ENCODE peak calls at places on chromosomes 16 and 17, in eight cellular contexts. One of them, this sample, is unnamed. For H3K4me1, the result is how much of the 10 kb centered on the place peaks cover.

GRCh38 chr17:69428252-69428980 is 13.9 kb downstream of the MAP2K6 start:
- DNase-seq in heart right ventricle: no peak
- DNase-seq in upper lobe of right lung: no peak
- DNase-seq in sigmoid colon: no peak
- DNase-seq in fibroblast of lung: no peak
- DNase-seq in stomach: no peak
- DNase-seq in ovary: no peak
- DNase-seq in kidney: no peak
- DNase-seq in this sample: no peak

GRCh38 chr16:57374067-57374534 is 1.8 kb downstream of the CX3CL1 start:
- DNase-seq in ovary: no peak
- DNase-seq in heart right ventricle: no peak
- DNase-seq in upper lobe of right lung: no peak
- DNase-seq in kidney: no peak
- DNase-seq in sigmoid colon: peak
- DNase-seq in stomach: no peak
- DNase-seq in fibroblast of lung: no peak
- DNase-seq in this sample: no peak

GRCh38 chr16:87303431-87303930 is 13.7 kb downstream of the C16orf95 start:
- DNase-seq in ovary: no peak
- DNase-seq in sigmoid colon: no peak
- DNase-seq in kidney: no peak
- DNase-seq in stomach: no peak
- DNase-seq in upper lobe of right lung: no peak
- DNase-seq in heart right ventricle: no peak
- DNase-seq in fibroblast of lung: no peak
- DNase-seq in this sample: no peak

GRCh38 chr17:51611585-51611984 is 351.2 kb downstream of the UTP18 start:
- DNase-seq in heart right ventricle: peak
- DNase-seq in stomach: no peak
- DNase-seq in ovary: no peak
- DNase-seq in kidney: no peak
- DNase-seq in fibroblast of lung: no peak
- DNase-seq in upper lobe of right lung: no peak
- DNase-seq in sigmoid colon: no peak
- DNase-seq in this sample: peak

GRCh38 chr16:12708266-12708665 is 95.4 kb downstream of the CPPED1 start:
- DNase-seq in ovary: no peak
- DNase-seq in kidney: no peak
- DNase-seq in sigmoid colon: no peak
- DNase-seq in heart right ventricle: no peak
- DNase-seq in stomach: no peak
- DNase-seq in fibroblast of lung: no peak
- DNase-seq in upper lobe of right lung: no peak
- DNase-seq in this sample: no peak

GRCh38 chr16:67341250-67341649 is 14.6 kb downstream of the LRRC36 start:
- DNase-seq in kidney: no peak
- DNase-seq in heart right ventricle: no peak
- DNase-seq in upper lobe of right lung: no peak
- DNase-seq in ovary: no peak
- DNase-seq in stomach: no peak
- DNase-seq in sigmoid colon: no peak
- DNase-seq in fibroblast of lung: no peak
- DNase-seq in this sample: no peak

GRCh38 chr17:3732171-3732570 is 8.5 kb downstream of the HASPIN start:
- DNase-seq in fibroblast of lung: peak
- DNase-seq in stomach: no peak
- DNase-seq in sigmoid colon: peak
- DNase-seq in upper lobe of right lung: no peak
- DNase-seq in heart right ventricle: no peak
- DNase-seq in ovary: no peak
- DNase-seq in kidney: peak
- DNase-seq in this sample: no peak

GRCh38 chr17:68295086-68295485 is 3.8 kb downstream of the ARSG start:
- DNase-seq in heart right ventricle: no peak
- DNase-seq in upper lobe of right lung: no peak
- DNase-seq in kidney: no peak
- DNase-seq in ovary: no peak
- DNase-seq in fibroblast of lung: no peak
- DNase-seq in sigmoid colon: no peak
- DNase-seq in stomach: no peak
- DNase-seq in this sample: no peak

GRCh38 chr16:3348547-3349167 is 7.0 kb upstream of the OR2C1 start:
- DNase-seq in upper lobe of right lung: no peak
- DNase-seq in sigmoid colon: no peak
- DNase-seq in stomach: no peak
- DNase-seq in heart right ventricle: peak
- DNase-seq in kidney: no peak
- DNase-seq in fibroblast of lung: no peak
- DNase-seq in ovary: no peak
- DNase-seq in this sample: no peak

GRCh38 chr16:85303354-85303883 is 191.1 kb upstream of the CIBAR2 start:
- DNase-seq in ovary: peak
- DNase-seq in stomach: peak
- DNase-seq in kidney: no peak
- DNase-seq in sigmoid colon: peak
- DNase-seq in fibroblast of lung: no peak
- DNase-seq in heart right ventricle: peak
- DNase-seq in upper lobe of right lung: peak
- DNase-seq in this sample: no peak

GRCh38 chr16:78874241-78874983 is 726.1 kb downstream of the MAF start:
- DNase-seq in stomach: no peak
- DNase-seq in ovary: no peak
- DNase-seq in kidney: no peak
- DNase-seq in heart right ventricle: no peak
- DNase-seq in sigmoid colon: peak
- DNase-seq in fibroblast of lung: no peak
- DNase-seq in upper lobe of right lung: no peak
- DNase-seq in this sample: no peak

GRCh38 chr17:69669441-69670178 is 255.1 kb downstream of the MAP2K6 start:
- DNase-seq in kidney: no peak
- DNase-seq in fibroblast of lung: no peak
- DNase-seq in sigmoid colon: no peak
- DNase-seq in upper lobe of right lung: no peak
- DNase-seq in heart right ventricle: no peak
- DNase-seq in stomach: no peak
- DNase-seq in ovary: no peak
- DNase-seq in this sample: no peak

GRCh38 chr16:17206712-17207111 is 264.0 kb downstream of the XYLT1 start:
- DNase-seq in ovary: no peak
- DNase-seq in kidney: no peak
- DNase-seq in fibroblast of lung: peak
- DNase-seq in sigmoid colon: no peak
- DNase-seq in heart right ventricle: no peak
- DNase-seq in stomach: no peak
- DNase-seq in upper lobe of right lung: no peak
- DNase-seq in this sample: no peak

GRCh38 chr17:6259899-6260298 is 175.0 kb downstream of the AIPL1 start:
- DNase-seq in kidney: no peak
- DNase-seq in fibroblast of lung: no peak
- DNase-seq in stomach: no peak
- DNase-seq in heart right ventricle: no peak
- DNase-seq in sigmoid colon: no peak
- DNase-seq in ovary: no peak
- DNase-seq in upper lobe of right lung: no peak
- DNase-seq in this sample: no peak

GRCh38 chr17:6249747-6250146 is 179.6 kb downstream of the WSCD1 start:
- DNase-seq in sigmoid colon: no peak
- DNase-seq in ovary: no peak
- DNase-seq in upper lobe of right lung: no peak
- DNase-seq in heart right ventricle: no peak
- DNase-seq in stomach: no peak
- DNase-seq in kidney: no peak
- DNase-seq in fibroblast of lung: no peak
- DNase-seq in this sample: no peak

GRCh38 chr17:6257339-6257738 is 177.6 kb downstream of the AIPL1 start:
- DNase-seq in upper lobe of right lung: no peak
- DNase-seq in ovary: no peak
- DNase-seq in stomach: no peak
- DNase-seq in fibroblast of lung: peak
- DNase-seq in heart right ventricle: no peak
- DNase-seq in kidney: no peak
- DNase-seq in sigmoid colon: no peak
- DNase-seq in this sample: no peak

GRCh38 chr17:6255331-6255730 is 179.6 kb downstream of the AIPL1 start:
- DNase-seq in kidney: no peak
- DNase-seq in fibroblast of lung: no peak
- DNase-seq in ovary: no peak
- DNase-seq in heart right ventricle: no peak
- DNase-seq in sigmoid colon: no peak
- DNase-seq in upper lobe of right lung: no peak
- DNase-seq in stomach: no peak
- DNase-seq in this sample: no peak

GRCh38 chr17:6254036-6254435 is 180.9 kb downstream of the AIPL1 start:
- DNase-seq in fibroblast of lung: no peak
- DNase-seq in stomach: no peak
- DNase-seq in kidney: no peak
- DNase-seq in sigmoid colon: no peak
- DNase-seq in heart right ventricle: no peak
- DNase-seq in upper lobe of right lung: no peak
- DNase-seq in ovary: no peak
- DNase-seq in this sample: no peak
- H3K4me1 ChIP-seq in fibroblast of lung: under half
- H3K4me1 ChIP-seq in stomach: under half
- H3K4me1 ChIP-seq in kidney: under half
- H3K4me1 ChIP-seq in sigmoid colon: under half
- H3K4me1 ChIP-seq in heart right ventricle: under half
- H3K4me1 ChIP-seq in upper lobe of right lung: under half
- H3K4me1 ChIP-seq in ovary: under half
- H3K4me1 ChIP-seq in this sample: under half

GRCh38 chr17:29905879-29906167 is 24.2 kb downstream of the SSH2 start:
- DNase-seq in heart right ventricle: no peak
- DNase-seq in fibroblast of lung: no peak
- DNase-seq in ovary: no peak
- DNase-seq in upper lobe of right lung: no peak
- DNase-seq in kidney: no peak
- DNase-seq in stomach: no peak
- DNase-seq in sigmoid colon: no peak
- DNase-seq in this sample: no peak

GRCh38 chr17:29911641-29912177 is 18.3 kb downstream of the SSH2 start:
- DNase-seq in kidney: no peak
- DNase-seq in heart right ventricle: no peak
- DNase-seq in ovary: no peak
- DNase-seq in upper lobe of right lung: no peak
- DNase-seq in sigmoid colon: no peak
- DNase-seq in fibroblast of lung: peak
- DNase-seq in stomach: no peak
- DNase-seq in this sample: no peak

GRCh38 chr17:29905086-29905878 is 24.7 kb downstream of the SSH2 start:
- DNase-seq in ovary: no peak
- DNase-seq in heart right ventricle: no peak
- DNase-seq in fibroblast of lung: no peak
- DNase-seq in upper lobe of right lung: no peak
- DNase-seq in kidney: no peak
- DNase-seq in sigmoid colon: no peak
- DNase-seq in stomach: no peak
- DNase-seq in this sample: no peak

GRCh38 chr17:29906969-29907368 is 23.1 kb downstream of the SSH2 start:
- DNase-seq in heart right ventricle: no peak
- DNase-seq in ovary: no peak
- DNase-seq in upper lobe of right lung: no peak
- DNase-seq in fibroblast of lung: no peak
- DNase-seq in kidney: no peak
- DNase-seq in stomach: no peak
- DNase-seq in sigmoid colon: no peak
- DNase-seq in this sample: no peak

DNA sequence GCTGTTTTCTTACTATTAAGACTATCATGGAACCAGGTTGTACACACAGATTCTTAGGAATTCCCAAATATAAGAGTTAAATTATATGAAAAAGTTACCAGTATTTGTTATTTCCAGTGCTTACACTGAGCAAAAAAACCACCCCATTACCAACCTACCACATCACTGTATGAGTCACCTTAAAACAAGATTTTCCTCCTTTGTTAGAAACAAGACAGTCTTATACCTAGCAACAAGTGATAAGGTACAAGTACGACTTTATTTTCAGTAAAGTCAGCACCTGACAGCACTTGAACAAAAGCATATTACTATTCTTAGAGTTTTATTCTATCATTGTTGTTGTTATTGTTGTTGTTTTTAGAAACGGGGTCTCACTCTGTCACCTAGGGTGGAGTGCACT is 20.4 kb downstream of the SSH2 start:
- DNase-seq in ovary: no peak
- DNase-seq in kidney: no peak
- DNase-seq in sigmoid colon: no peak
- DNase-seq in fibroblast of lung: no peak
- DNase-seq in stomach: no peak
- DNase-seq in heart right ventricle: no peak
- DNase-seq in upper lobe of right lung: no peak
- DNase-seq in this sample: no peak
- TF ChIP-seq CTCF in ovary: no peak
- TF ChIP-seq CTCF in kidney: no peak
- TF ChIP-seq CTCF in sigmoid colon: no peak
- TF ChIP-seq CTCF in fibroblast of lung: no peak
- TF ChIP-seq CTCF in stomach: no peak
- TF ChIP-seq CTCF in heart right ventricle: no peak
- TF ChIP-seq CTCF in upper lobe of right lung: no peak
- TF ChIP-seq CTCF in this sample: no peak

GRCh38 chr17:40098846-40099626 is 1.4 kb downstream of the NR1D1 start:
- DNase-seq in fibroblast of lung: peak
- DNase-seq in kidney: peak
- DNase-seq in heart right ventricle: peak
- DNase-seq in sigmoid colon: peak
- DNase-seq in ovary: peak
- DNase-seq in upper lobe of right lung: peak
- DNase-seq in stomach: peak
- DNase-seq in this sample: peak

GRCh38 chr17:40095944-40096791 is 4.2 kb downstream of the NR1D1 start:
- DNase-seq in ovary: no peak
- DNase-seq in heart right ventricle: peak
- DNase-seq in stomach: peak
- DNase-seq in upper lobe of right lung: no peak
- DNase-seq in kidney: no peak
- DNase-seq in fibroblast of lung: no peak
- DNase-seq in sigmoid colon: peak
- DNase-seq in this sample: no peak

GRCh38 chr17:40099627-40100418 is 566 bp downstream of the NR1D1 start:
- DNase-seq in heart right ventricle: no peak
- DNase-seq in stomach: no peak
- DNase-seq in ovary: no peak
- DNase-seq in sigmoid colon: no peak
- DNase-seq in kidney: peak
- DNase-seq in fibroblast of lung: no peak
- DNase-seq in upper lobe of right lung: no peak
- DNase-seq in this sample: no peak

GRCh38 chr17:40097087-40097486 is 3.3 kb downstream of the NR1D1 start:
- DNase-seq in sigmoid colon: peak
- DNase-seq in heart right ventricle: no peak
- DNase-seq in ovary: no peak
- DNase-seq in stomach: no peak
- DNase-seq in upper lobe of right lung: no peak
- DNase-seq in fibroblast of lung: no peak
- DNase-seq in kidney: peak
- DNase-seq in this sample: no peak

GRCh38 chr17:40097931-40098845 is 2.2 kb downstream of the NR1D1 start:
- DNase-seq in upper lobe of right lung: peak
- DNase-seq in kidney: peak
- DNase-seq in fibroblast of lung: peak
- DNase-seq in sigmoid colon: peak
- DNase-seq in stomach: peak
- DNase-seq in ovary: peak
- DNase-seq in heart right ventricle: peak
- DNase-seq in this sample: no peak
- H3K4me1 ChIP-seq in upper lobe of right lung: half or more
- H3K4me1 ChIP-seq in kidney: under half
- H3K4me1 ChIP-seq in fibroblast of lung: under half
- H3K4me1 ChIP-seq in sigmoid colon: half or more
- H3K4me1 ChIP-seq in stomach: half or more
- H3K4me1 ChIP-seq in ovary: under half
- H3K4me1 ChIP-seq in heart right ventricle: half or more
- H3K4me1 ChIP-seq in this sample: under half

GRCh38 chr16:48054881-48055601 is 100.8 kb downstream of the ABCC12 start:
- DNase-seq in stomach: peak
- DNase-seq in ovary: peak
- DNase-seq in fibroblast of lung: peak
- DNase-seq in kidney: no peak
- DNase-seq in heart right ventricle: peak
- DNase-seq in upper lobe of right lung: no peak
- DNase-seq in sigmoid colon: no peak
- DNase-seq in this sample: peak
- TF ChIP-seq CTCF in stomach: peak
- TF ChIP-seq CTCF in ovary: peak
- TF ChIP-seq CTCF in fibroblast of lung: peak
- TF ChIP-seq CTCF in kidney: peak
- TF ChIP-seq CTCF in heart right ventricle: peak
- TF ChIP-seq CTCF in upper lobe of right lung: peak
- TF ChIP-seq CTCF in sigmoid colon: peak
- TF ChIP-seq CTCF in this sample: peak

This sample was measured in BE2C.